ENCODE peak calls at places on chromosomes 7 and 10, in five cellular contexts. G, U, E, J and D are unnamed samples.

GRCh38 chr7:155396661-155397060 is 61.3 kb upstream of the EN2 start:
- DNase-seq in G (no peak), U (no peak), E (no peak), J (no peak), D (no peak)

GRCh38 chr10:88980836-88981235 is 9.8 kb upstream of the FAS start:
- DNase-seq in G (no peak), U (no peak), E (no peak), J (no peak), D (no peak)

GRCh38 chr7:107958764-107959526 is 44.0 kb downstream of the LAMB1 start:
- DNase-seq in G (no peak), U (no peak), E (no peak), J (no peak), D (no peak)

GRCh38 chr10:36638461-36638860 is 486.9 kb upstream of the ANKRD30A start:
- DNase-seq in G (no peak), U (no peak), E (no peak), J (no peak), D (no peak)

GRCh38 chr10:125521721-125522680 is 161.0 kb downstream of the TEX36 start:
- DNase-seq in G (no peak), U (no peak), E (no peak), J (peak), D (no peak)

GRCh38 chr10:11284291-11285085 is 266.8 kb downstream of the CELF2 start:
- DNase-seq in G (no peak), U (no peak), E (peak), J (no peak), D (no peak)

GRCh38 chr7:134165266-134165665 is 38.1 kb downstream of the LRGUK start:
- DNase-seq in G (no peak), U (no peak), E (no peak), J (no peak), D (no peak)

GRCh38 chr7:26990268-26990667 is 105.5 kb downstream of the HOXA1 start:
- DNase-seq in G (no peak), U (no peak), E (no peak), J (no peak), D (no peak)

GRCh38 chr10:6586501-6586900 is 6.4 kb upstream of the PRKCQ start:
- DNase-seq in G (peak), U (no peak), E (no peak), J (no peak), D (no peak)

GRCh38 chr7:135729230-135729629 is 1.2 kb upstream of the SLC13A4 start:
- DNase-seq in G (no peak), U (no peak), E (no peak), J (no peak), D (no peak)

GRCh38 chr7:33392143-33392542 is 262.8 kb downstream of the BBS9 start:
- DNase-seq in G (no peak), U (no peak), E (no peak), J (no peak), D (no peak)

GRCh38 chr10:23343591-23344225 is 889 bp downstream of the C10orf67 start:
- DNase-seq in G (peak), U (peak), E (no peak), J (no peak), D (no peak)

GRCh38 chr7:150855476-150856302 is 3.4 kb downstream of the AOC1 start:
- DNase-seq in G (no peak), U (no peak), E (no peak), J (no peak), D (no peak)

GRCh38 chr10:10794776-10795175 is 222.9 kb upstream of the CELF2 start:
- DNase-seq in G (no peak), U (no peak), E (no peak), J (no peak), D (no peak)

GRCh38 chr10:69262249-69262864 is 15.9 kb upstream of the HK1 start:
- DNase-seq in G (no peak), U (no peak), E (no peak), J (no peak), D (no peak)

GRCh38 chr7:144027070-144027469 is 21.7 kb upstream of the OR2A5 start:
- DNase-seq in G (no peak), U (no peak), E (no peak), J (peak), D (no peak)

GRCh38 chr10:132850896-132851295 is 64.9 kb upstream of the NKX6-2 start:
- DNase-seq in G (no peak), U (no peak), E (no peak), J (no peak), D (no peak)

GRCh38 chr10:3805227-3805790 is 20.3 kb upstream of the KLF6 start:
- DNase-seq in G (peak), U (no peak), E (no peak), J (peak), D (no peak)

GRCh38 chr7:29017666-29018065 is 59.5 kb upstream of the TRIL start:
- DNase-seq in G (no peak), U (no peak), E (no peak), J (no peak), D (no peak)

GRCh38 chr10:62297857-62298256 is 29.2 kb upstream of the RTKN2 start:
- DNase-seq in G (no peak), U (no peak), E (no peak), J (no peak), D (no peak)

GRCh38 chr10:3002304-3002703 is 65.0 kb upstream of the PFKP start:
- DNase-seq in G (peak), U (no peak), E (no peak), J (no peak), D (no peak)

GRCh38 chr10:87696922-87697714 is 37.4 kb downstream of the PAPSS2 start:
- DNase-seq in G (no peak), U (no peak), E (no peak), J (no peak), D (no peak)

GRCh38 chr7:48118041-48118440 is 29.0 kb downstream of the UPP1 start:
- DNase-seq in G (no peak), U (no peak), E (no peak), J (no peak), D (no peak)

GRCh38 chr10:34078798-34079470 is 736.2 kb downstream of the PARD3 start:
- DNase-seq in G (no peak), U (no peak), E (no peak), J (peak), D (no peak)

GRCh38 chr10:80462277-80462985 is 8.3 kb downstream of the TSPAN14 start:
- DNase-seq in G (no peak), U (no peak), E (no peak), J (peak), D (no peak)

GRCh38 chr10:48804740-48805182 is 120.1 kb downstream of the WDFY4 start:
- DNase-seq in G (peak), U (no peak), E (no peak), J (no peak), D (no peak)

GRCh38 chr7:101168412-101169049 is 3.2 kb upstream of the VGF start:
- DNase-seq in G (peak), U (no peak), E (no peak), J (no peak), D (no peak)

GRCh38 chr10:11823122-11823988 is at the start of gene PROSER2:
- DNase-seq in G (peak), U (no peak), E (no peak), J (peak), D (peak)